ENCODE peak calls at places on chromosomes 5 and 9, in five cellular contexts. One of them, this sample, is unnamed.

GRCh38 chr5:124235576-124235975 is 510.9 kb downstream of the ZNF608 start:
- DNase-seq in tibial artery: no peak
- DNase-seq in Peyer's patch: no peak
- DNase-seq in fibroblast of lung: no peak
- DNase-seq in RWPE1: no peak
- DNase-seq in this sample: peak

GRCh38 chr9:105154723-105155191 is 89.7 kb upstream of the SLC44A1 start:
- DNase-seq in tibial artery: no peak
- DNase-seq in RWPE1: peak
- DNase-seq in fibroblast of lung: peak
- DNase-seq in Peyer's patch: no peak
- DNase-seq in this sample: no peak

GRCh38 chr9:121935744-121936143 is 157.4 kb downstream of the TTLL11 start:
- DNase-seq in tibial artery: no peak
- DNase-seq in RWPE1: no peak
- DNase-seq in Peyer's patch: no peak
- DNase-seq in fibroblast of lung: no peak
- DNase-seq in this sample: peak

GRCh38 chr5:122404653-122405362 is 92.8 kb downstream of the SNCAIP start:
- DNase-seq in fibroblast of lung: no peak
- DNase-seq in RWPE1: no peak
- DNase-seq in Peyer's patch: no peak
- DNase-seq in tibial artery: no peak
- DNase-seq in this sample: no peak

GRCh38 chr9:36597412-36598178 is 24.9 kb downstream of the MELK start:
- DNase-seq in Peyer's patch: no peak
- DNase-seq in fibroblast of lung: peak
- DNase-seq in RWPE1: peak
- DNase-seq in tibial artery: no peak
- DNase-seq in this sample: no peak

GRCh38 chr9:73869261-73869660 is 627.9 kb upstream of the RORB start:
- DNase-seq in tibial artery: no peak
- DNase-seq in Peyer's patch: no peak
- DNase-seq in fibroblast of lung: peak
- DNase-seq in RWPE1: peak
- DNase-seq in this sample: no peak

GRCh38 chr5:145562931-145563330 is 272.2 kb downstream of the PRELID2 start:
- DNase-seq in Peyer's patch: no peak
- DNase-seq in RWPE1: no peak
- DNase-seq in tibial artery: no peak
- DNase-seq in fibroblast of lung: peak
- DNase-seq in this sample: no peak

GRCh38 chr9:82797539-82797938 is 265.4 kb downstream of the RASEF start:
- DNase-seq in fibroblast of lung: no peak
- DNase-seq in tibial artery: no peak
- DNase-seq in Peyer's patch: no peak
- DNase-seq in RWPE1: no peak
- DNase-seq in this sample: no peak

GRCh38 chr5:96256795-96257470 is 176.1 kb downstream of the PCSK1 start:
- DNase-seq in RWPE1: no peak
- DNase-seq in tibial artery: peak
- DNase-seq in fibroblast of lung: peak
- DNase-seq in Peyer's patch: no peak
- DNase-seq in this sample: no peak

GRCh38 chr9:72858089-72858912 is 94.6 kb downstream of the ALDH1A1 start:
- DNase-seq in fibroblast of lung: peak
- DNase-seq in tibial artery: no peak
- DNase-seq in Peyer's patch: no peak
- DNase-seq in RWPE1: no peak
- DNase-seq in this sample: no peak

GRCh38 chr5:91194861-91195460 is 188.2 kb downstream of the ARRDC3 start:
- DNase-seq in fibroblast of lung: no peak
- DNase-seq in tibial artery: no peak
- DNase-seq in RWPE1: no peak
- DNase-seq in Peyer's patch: no peak
- DNase-seq in this sample: no peak

GRCh38 chr5:14937277-14937676 is 65.7 kb upstream of the ANKH start:
- DNase-seq in tibial artery: peak
- DNase-seq in RWPE1: no peak
- DNase-seq in fibroblast of lung: peak
- DNase-seq in Peyer's patch: no peak
- DNase-seq in this sample: no peak

GRCh38 chr5:118921946-118922345 is 66.4 kb downstream of the DTWD2 start:
- DNase-seq in RWPE1: no peak
- DNase-seq in fibroblast of lung: peak
- DNase-seq in Peyer's patch: no peak
- DNase-seq in tibial artery: no peak
- DNase-seq in this sample: no peak

GRCh38 chr5:82720213-82720612 is 357.0 kb downstream of the TMEM167A start:
- DNase-seq in tibial artery: no peak
- DNase-seq in RWPE1: no peak
- DNase-seq in Peyer's patch: no peak
- DNase-seq in fibroblast of lung: no peak
- DNase-seq in this sample: no peak

GRCh38 chr9:14168381-14168780 is 145.6 kb downstream of the NFIB start:
- DNase-seq in fibroblast of lung: no peak
- DNase-seq in RWPE1: no peak
- DNase-seq in Peyer's patch: no peak
- DNase-seq in tibial artery: no peak
- DNase-seq in this sample: no peak

GRCh38 chr5:59173568-59173967 is 590.7 kb downstream of the RAB3C start:
- DNase-seq in fibroblast of lung: no peak
- DNase-seq in tibial artery: no peak
- DNase-seq in RWPE1: no peak
- DNase-seq in Peyer's patch: no peak
- DNase-seq in this sample: no peak

GRCh38 chr9:29176231-29176630 is 1603.0 kb upstream of the C9orf72 start:
- DNase-seq in RWPE1: no peak
- DNase-seq in tibial artery: no peak
- DNase-seq in Peyer's patch: no peak
- DNase-seq in fibroblast of lung: no peak
- DNase-seq in this sample: no peak

GRCh38 chr5:62354028-62354874 is 48.2 kb downstream of the KIF2A start:
- DNase-seq in RWPE1: peak
- DNase-seq in fibroblast of lung: peak
- DNase-seq in Peyer's patch: no peak
- DNase-seq in tibial artery: no peak
- DNase-seq in this sample: no peak

GRCh38 chr5:81848368-81848767 is 97.5 kb upstream of the SSBP2 start:
- DNase-seq in Peyer's patch: no peak
- DNase-seq in tibial artery: peak
- DNase-seq in RWPE1: no peak
- DNase-seq in fibroblast of lung: peak
- DNase-seq in this sample: no peak

GRCh38 chr5:109161914-109162683 is 247.7 kb downstream of the PJA2 start:
- DNase-seq in fibroblast of lung: no peak
- DNase-seq in tibial artery: no peak
- DNase-seq in RWPE1: peak
- DNase-seq in Peyer's patch: no peak
- DNase-seq in this sample: no peak

GRCh38 chr9:135240871-135241311 is 153.4 kb downstream of the OLFM1 start:
- DNase-seq in RWPE1: no peak
- DNase-seq in fibroblast of lung: no peak
- DNase-seq in tibial artery: no peak
- DNase-seq in Peyer's patch: no peak
- DNase-seq in this sample: peak

GRCh38 chr5:82174128-82174918 is 103.8 kb downstream of the RPS23 start:
- DNase-seq in Peyer's patch: peak
- DNase-seq in tibial artery: peak
- DNase-seq in fibroblast of lung: peak
- DNase-seq in RWPE1: peak
- DNase-seq in this sample: peak

GRCh38 chr5:151248651-151249050 is 4.3 kb upstream of the GM2A start:
- DNase-seq in tibial artery: no peak
- DNase-seq in Peyer's patch: no peak
- DNase-seq in fibroblast of lung: no peak
- DNase-seq in RWPE1: no peak
- DNase-seq in this sample: no peak
- H3K27ac ChIP-seq in tibial artery: no peak
- H3K27ac ChIP-seq in Peyer's patch: no peak
- H3K27ac ChIP-seq in fibroblast of lung: no peak
- H3K27ac ChIP-seq in RWPE1: no peak
- H3K27ac ChIP-seq in this sample: no peak

GRCh38 chr9:127856094-127856740 is 1.8 kb upstream of the ENG start:
- DNase-seq in Peyer's patch: no peak
- DNase-seq in tibial artery: no peak
- DNase-seq in RWPE1: no peak
- DNase-seq in fibroblast of lung: no peak
- DNase-seq in this sample: no peak

GRCh38 chr9:127855522-127855921 is 1.1 kb upstream of the ENG start:
- DNase-seq in RWPE1: no peak
- DNase-seq in Peyer's patch: no peak
- DNase-seq in fibroblast of lung: no peak
- DNase-seq in tibial artery: no peak
- DNase-seq in this sample: no peak

GRCh38 chr9:127860260-127860659 is 5.8 kb upstream of the ENG start:
- DNase-seq in fibroblast of lung: no peak
- DNase-seq in tibial artery: no peak
- DNase-seq in Peyer's patch: no peak
- DNase-seq in RWPE1: no peak
- DNase-seq in this sample: no peak

GRCh38 chr9:127857278-127857677 is 2.8 kb upstream of the ENG start:
- DNase-seq in fibroblast of lung: no peak
- DNase-seq in tibial artery: no peak
- DNase-seq in Peyer's patch: no peak
- DNase-seq in RWPE1: no peak
- DNase-seq in this sample: no peak

GRCh38 chr9:127858041-127858512 is 3.6 kb upstream of the ENG start:
- DNase-seq in tibial artery: no peak
- DNase-seq in Peyer's patch: no peak
- DNase-seq in RWPE1: no peak
- DNase-seq in fibroblast of lung: no peak
- DNase-seq in this sample: no peak
- H3K27ac ChIP-seq in tibial artery: peak
- H3K27ac ChIP-seq in Peyer's patch: peak
- H3K27ac ChIP-seq in RWPE1: no peak
- H3K27ac ChIP-seq in fibroblast of lung: no peak
- H3K27ac ChIP-seq in this sample: no peak

GRCh38 chr5:54946306-54946705 is 39.1 kb downstream of the ESM1 start:
- DNase-seq in Peyer's patch: no peak
- DNase-seq in fibroblast of lung: no peak
- DNase-seq in RWPE1: no peak
- DNase-seq in tibial artery: no peak
- DNase-seq in this sample: no peak

GRCh38 chr5:54947187-54947586 is 38.2 kb downstream of the ESM1 start:
- DNase-seq in RWPE1: no peak
- DNase-seq in tibial artery: no peak
- DNase-seq in fibroblast of lung: no peak
- DNase-seq in Peyer's patch: no peak
- DNase-seq in this sample: no peak

GRCh38 chr5:54944364-54944763 is 41.0 kb downstream of the ESM1 start:
- DNase-seq in fibroblast of lung: peak
- DNase-seq in tibial artery: peak
- DNase-seq in RWPE1: peak
- DNase-seq in Peyer's patch: no peak
- DNase-seq in this sample: no peak

DNA sequence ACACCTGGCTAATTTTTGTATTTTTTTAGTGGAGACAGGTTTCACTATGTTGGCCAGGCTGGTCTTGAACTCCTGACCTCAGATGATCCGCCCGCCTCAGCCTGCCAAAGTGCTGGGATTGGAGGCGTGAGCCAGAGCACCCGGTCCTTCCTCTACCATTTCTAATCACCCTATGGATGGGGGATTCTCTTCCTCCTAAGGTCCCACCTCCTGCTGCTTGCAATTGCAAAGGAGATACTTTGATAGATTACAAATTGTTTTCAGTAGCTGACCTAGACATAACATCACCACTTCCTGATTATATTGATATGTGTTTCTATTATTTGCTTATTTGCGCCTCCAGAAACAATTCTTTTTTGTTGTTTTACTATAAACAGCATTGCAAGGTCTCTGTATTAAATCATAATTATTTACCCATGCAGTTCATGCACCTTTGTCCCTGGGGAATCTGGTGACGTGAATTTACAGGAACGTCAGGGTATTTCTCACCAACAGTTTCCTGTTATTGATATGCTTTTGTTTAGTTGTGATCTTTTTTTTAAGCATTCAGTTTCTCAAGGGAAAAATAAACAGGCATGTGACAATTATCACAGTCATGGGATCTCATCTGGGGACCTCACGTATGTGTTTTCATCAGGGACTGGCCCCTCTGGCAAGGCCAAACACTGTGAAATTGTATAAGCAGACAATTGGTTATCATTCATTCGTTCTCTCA is 43.2 kb downstream of the ESM1 start:
- DNase-seq in Peyer's patch: no peak
- DNase-seq in tibial artery: no peak
- DNase-seq in RWPE1: no peak
- DNase-seq in fibroblast of lung: no peak
- DNase-seq in this sample: no peak
- H3K27ac ChIP-seq in Peyer's patch: no peak
- H3K27ac ChIP-seq in tibial artery: no peak
- H3K27ac ChIP-seq in RWPE1: no peak
- H3K27ac ChIP-seq in fibroblast of lung: no peak
- H3K27ac ChIP-seq in this sample: no peak

GRCh38 chr9:111936391-111936790 is 39.8 kb downstream of the UGCG start:
- DNase-seq in tibial artery: no peak
- DNase-seq in Peyer's patch: no peak
- DNase-seq in fibroblast of lung: no peak
- DNase-seq in RWPE1: no peak
- DNase-seq in this sample: no peak

GRCh38 chr9:111938427-111938800 is 41.8 kb downstream of the UGCG start:
- DNase-seq in tibial artery: no peak
- DNase-seq in fibroblast of lung: no peak
- DNase-seq in Peyer's patch: no peak
- DNase-seq in RWPE1: no peak
- DNase-seq in this sample: no peak

GRCh38 chr9:111937301-111937700 is 40.7 kb downstream of the UGCG start:
- DNase-seq in Peyer's patch: no peak
- DNase-seq in fibroblast of lung: no peak
- DNase-seq in tibial artery: no peak
- DNase-seq in RWPE1: no peak
- DNase-seq in this sample: no peak

GRCh38 chr9:111939322-111939721 is 42.7 kb downstream of the UGCG start:
- DNase-seq in Peyer's patch: no peak
- DNase-seq in RWPE1: no peak
- DNase-seq in fibroblast of lung: peak
- DNase-seq in tibial artery: no peak
- DNase-seq in this sample: no peak

DNA sequence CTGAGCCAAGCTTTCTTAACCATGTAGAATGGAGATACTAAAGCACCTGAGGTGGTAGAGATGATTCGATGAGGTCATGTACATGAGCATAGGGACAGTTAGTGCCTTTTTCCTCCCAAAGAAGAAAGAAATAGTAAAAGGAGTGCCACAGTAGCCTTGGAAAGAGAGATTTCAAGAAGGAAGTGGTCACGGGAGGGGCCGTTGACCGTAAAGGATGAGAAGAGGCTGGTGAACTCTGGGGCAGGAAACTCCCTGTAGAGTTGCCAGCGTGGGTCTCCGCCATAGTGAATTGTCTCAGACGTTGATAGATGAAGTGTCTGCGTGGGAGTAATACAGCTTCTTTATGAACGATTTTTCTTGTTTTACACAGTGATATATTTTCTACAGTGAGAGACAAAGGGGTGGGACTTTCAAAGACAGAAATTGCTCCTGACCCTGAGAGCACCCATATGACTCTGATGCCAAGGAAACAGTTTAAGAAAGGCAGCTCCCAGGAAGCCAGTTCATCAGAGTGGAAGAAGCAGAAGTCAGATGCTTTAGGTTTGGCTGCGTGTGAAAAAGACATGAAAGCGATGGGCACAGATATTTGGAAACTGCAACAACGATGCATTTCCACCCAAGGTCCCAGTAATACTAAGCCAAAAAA is 41.3 kb downstream of the UGCG start:
- DNase-seq in fibroblast of lung: peak
- DNase-seq in Peyer's patch: peak
- DNase-seq in RWPE1: no peak
- DNase-seq in tibial artery: peak
- DNase-seq in this sample: no peak
- H3K27ac ChIP-seq in fibroblast of lung: peak
- H3K27ac ChIP-seq in Peyer's patch: no peak
- H3K27ac ChIP-seq in RWPE1: no peak
- H3K27ac ChIP-seq in tibial artery: no peak
- H3K27ac ChIP-seq in this sample: no peak